ENCODE peak calls at places on chromosomes 3 and 15, in four cellular contexts. W, J, A and H are unnamed samples.

GRCh38 chr15:38367476-38367875 is 86.5 kb upstream of the FAM98B start:
- DNase-seq in J (no peak), W (no peak), A (no peak), H (no peak)

GRCh38 chr3:73503781-73504180 is 121.0 kb downstream of the PDZRN3 start:
- DNase-seq in A (no peak), W (no peak), J (no peak), H (no peak)

GRCh38 chr15:63076136-63077005 is 33.8 kb downstream of the TPM1 start:
- DNase-seq in A (no peak), W (no peak), J (no peak), H (peak)

GRCh38 chr15:82262422-82263026 is at the start of the genes EFL1 and SAXO2:
- DNase-seq in A (peak), W (peak), J (peak), H (peak)

GRCh38 chr3:188947401-188947982 is 224.3 kb upstream of the TPRG1 start:
- DNase-seq in A (no peak), W (no peak), J (peak), H (peak)

GRCh38 chr15:48861813-48862431 is 16.0 kb upstream of the EID1 start:
- DNase-seq in J (peak), A (no peak), W (peak), H (peak)

GRCh38 chr15:72184165-72184811 is 13.3 kb downstream of the GRAMD2A start:
- DNase-seq in J (no peak), A (no peak), W (peak), H (peak)

GRCh38 chr15:71336671-71337070 is 221.4 kb downstream of the THSD4 start:
- DNase-seq in W (no peak), J (no peak), A (no peak), H (no peak)

GRCh38 chr15:73564255-73564654 is 68.9 kb downstream of the NPTN start:
- DNase-seq in A (no peak), J (peak), W (no peak), H (no peak)

GRCh38 chr15:73873889-73874511 is 636 bp downstream of the TBC1D21 start:
- DNase-seq in A (no peak), J (peak), W (peak), H (no peak)

GRCh38 chr15:50261979-50262378 is 3.5 kb downstream of the HDC start:
- DNase-seq in W (no peak), J (peak), A (no peak), H (peak)

GRCh38 chr3:64134882-64135281 is 90.4 kb downstream of the PRICKLE2 start:
- DNase-seq in W (no peak), A (no peak), J (no peak), H (no peak)

GRCh38 chr3:40386213-40386612 is 771 bp upstream of the ENTPD3 start:
- DNase-seq in J (no peak), A (no peak), W (no peak), H (no peak)

GRCh38 chr3:40387895-40388254 is 891 bp downstream of the ENTPD3 start:
- DNase-seq in A (no peak), W (no peak), J (no peak), H (no peak)

GRCh38 chr3:40381904-40382616 is 4.9 kb upstream of the ENTPD3 start:
- DNase-seq in W (no peak), J (no peak), A (no peak), H (no peak)

GRCh38 chr3:40382617-40382979 is 4.4 kb upstream of the ENTPD3 start:
- DNase-seq in A (no peak), J (peak), W (peak), H (no peak)

GRCh38 chr3:40387001-40387894 is at the start of gene ENTPD3:
- DNase-seq in W (no peak), A (no peak), J (peak), H (peak)
- TF ChIP-seq NR2C2 in W (no peak), A (no peak), J (no peak), H (no peak)

GRCh38 chr3:197376020-197376419 is 77.6 kb upstream of the DLG1 start:
- DNase-seq in A (no peak), J (no peak), W (no peak), H (no peak)

GRCh38 chr3:197376735-197377555 is 78.5 kb upstream of the DLG1 start:
- DNase-seq in W (no peak), J (no peak), A (no peak), H (no peak)

GRCh38 chr3:197380786-197381185 is 82.4 kb upstream of the DLG1 start:
- DNase-seq in J (no peak), A (no peak), W (no peak), H (no peak)

GRCh38 chr3:197378987-197379718 is 80.7 kb upstream of the DLG1 start:
- DNase-seq in W (no peak), A (no peak), J (no peak), H (no peak)

DNA sequence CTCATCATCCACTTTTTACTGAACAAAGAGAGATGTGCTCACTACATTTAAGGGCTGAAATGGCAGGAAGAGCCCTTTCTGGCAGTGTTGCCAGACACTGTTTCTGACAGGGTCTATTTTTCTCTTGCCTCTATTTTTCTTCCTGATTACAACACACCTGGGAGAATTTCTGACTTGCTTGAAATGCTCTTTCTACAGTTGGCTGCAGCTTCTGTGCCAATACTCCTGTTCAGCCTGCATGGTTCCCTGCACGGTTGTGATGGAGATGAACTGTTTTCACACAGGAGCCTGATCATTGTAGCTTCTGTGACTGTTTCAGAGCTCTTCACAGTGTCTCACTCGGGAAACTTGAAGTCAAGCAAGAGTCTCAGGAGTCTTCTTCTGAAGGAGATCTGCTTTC is 83.0 kb upstream of the DLG1 start:
- DNase-seq in W (no peak), A (no peak), J (no peak), H (no peak)
- TF ChIP-seq ETV6 in W (no peak), A (no peak), J (no peak), H (no peak)

GRCh38 chr3:42061042-42061710 is 30.0 kb upstream of the TRAK1 start:
- DNase-seq in A (no peak), W (no peak), J (no peak), H (no peak)

GRCh38 chr3:42066516-42067181 is 24.5 kb upstream of the TRAK1 start:
- DNase-seq in W (peak), A (no peak), J (no peak), H (peak)

GRCh38 chr3:42061711-42062408 is 29.3 kb upstream of the TRAK1 start:
- DNase-seq in W (no peak), A (no peak), J (no peak), H (peak)

GRCh38 chr3:42067324-42067723 is 23.8 kb upstream of the TRAK1 start:
- DNase-seq in A (peak), J (no peak), W (no peak), H (no peak)

DNA sequence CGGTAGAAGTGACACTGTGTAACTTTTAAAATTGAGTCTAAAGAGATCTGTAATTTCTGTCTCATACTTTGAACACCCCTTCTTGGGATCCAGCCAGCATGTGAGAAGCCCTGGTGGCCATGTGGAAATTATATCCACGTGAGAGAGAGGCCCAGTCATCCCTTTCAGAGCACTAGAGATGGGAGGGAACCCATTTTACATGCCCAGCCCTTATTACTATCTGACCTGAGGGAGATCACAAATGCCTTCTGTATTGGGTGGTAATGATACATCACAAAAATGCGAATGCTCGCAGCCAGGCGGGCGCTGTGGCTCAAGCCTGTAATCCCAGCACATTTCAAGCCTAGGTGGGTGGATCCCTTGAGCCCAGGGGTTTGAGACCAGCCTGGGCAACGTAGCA is 27.3 kb upstream of the TRAK1 start:
- DNase-seq in W (no peak), J (no peak), A (no peak), H (no peak)
- TF ChIP-seq NR2C2 in W (no peak), J (no peak), A (no peak), H (no peak)

DNA sequence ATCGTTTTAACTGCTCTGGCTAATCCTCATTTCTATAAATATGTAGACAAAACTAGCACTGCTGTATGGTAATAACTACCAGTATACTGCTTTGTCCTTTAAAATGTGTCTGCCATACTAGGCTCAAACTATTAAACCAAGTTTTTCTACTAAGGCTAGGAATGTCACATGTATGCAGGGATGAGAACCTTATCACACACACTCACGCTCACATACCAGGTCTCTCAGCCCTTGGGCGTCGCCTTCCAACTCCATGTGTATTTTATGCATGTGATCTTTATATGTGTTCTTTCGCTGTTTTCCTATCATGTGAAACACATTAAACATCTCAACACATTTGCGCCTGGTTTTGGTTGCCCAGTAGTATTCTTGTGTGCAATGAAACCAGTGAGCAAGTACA is 32.6 kb downstream of the ATP2C1 start:
- DNase-seq in W (no peak), J (peak), A (no peak), H (no peak)
- TF ChIP-seq ETV6 in W (no peak), J (no peak), A (no peak), H (no peak)

GRCh38 chr15:95278532-95279265 is 1047.3 kb downstream of the MCTP2 start:
- DNase-seq in W (no peak), J (no peak), A (no peak), H (no peak)
- TF ChIP-seq NR2C2 in W (no peak), J (no peak), A (no peak), H (no peak)

GRCh38 chr3:53824795-53825194 is 21.4 kb downstream of the CHDH start:
- DNase-seq in W (no peak), J (no peak), A (no peak), H (no peak)

GRCh38 chr3:53823956-53824320 is 22.3 kb downstream of the CHDH start:
- DNase-seq in J (no peak), W (no peak), A (no peak), H (no peak)

GRCh38 chr3:53821631-53822068 is 24.6 kb downstream of the CHDH start:
- DNase-seq in A (no peak), J (no peak), W (no peak), H (no peak)

GRCh38 chr3:53822331-53822741 is 23.9 kb downstream of the CHDH start:
- DNase-seq in J (no peak), W (no peak), A (no peak), H (no peak)

DNA sequence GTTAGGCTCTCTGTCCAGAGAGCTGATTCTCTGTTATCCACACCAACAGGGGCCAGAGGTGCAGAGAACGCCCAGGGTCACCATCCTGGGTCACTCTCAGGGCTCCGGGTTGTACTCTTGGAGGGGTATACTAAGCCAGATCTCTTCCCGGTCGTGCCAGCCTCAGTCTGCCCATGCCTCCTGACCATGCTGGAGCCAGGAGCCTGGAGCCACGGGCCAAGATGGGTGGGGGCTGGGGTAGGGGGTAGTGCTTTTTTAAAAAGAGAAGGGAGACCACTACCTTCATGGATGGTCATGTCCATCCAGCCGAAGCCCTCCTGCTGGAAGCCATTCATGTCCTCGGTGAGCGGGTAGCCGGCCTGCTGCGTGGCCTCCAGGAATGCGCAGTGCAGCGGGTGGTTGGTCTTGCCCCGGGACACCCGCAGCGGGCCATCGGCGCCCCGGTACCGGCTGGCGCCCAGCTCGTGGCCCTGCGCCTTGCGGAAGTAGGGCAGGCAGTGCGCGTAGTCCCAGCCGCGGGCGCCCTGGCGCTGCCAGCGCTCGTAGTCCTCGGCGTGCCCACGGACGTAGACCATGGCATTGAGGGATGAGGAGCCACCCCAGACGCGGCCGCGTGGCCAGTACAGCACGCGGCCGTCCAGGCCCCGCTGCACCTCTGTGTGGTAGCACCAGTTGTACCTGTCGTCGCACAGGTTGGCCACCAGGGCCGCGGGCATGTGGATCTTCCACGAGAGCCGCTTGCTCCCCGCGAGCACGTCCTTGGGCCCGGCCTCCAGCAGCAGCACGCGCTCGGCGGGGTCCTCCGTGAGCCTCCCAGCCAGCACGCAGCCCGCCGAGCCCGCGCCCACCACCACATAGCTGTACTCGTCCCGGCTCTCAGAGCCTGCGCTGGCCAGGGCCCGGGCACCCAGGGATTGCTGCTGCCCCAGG is 22.9 kb downstream of the CHDH start:
- DNase-seq in A (no peak), W (no peak), J (no peak), H (peak)
- TF ChIP-seq ETV6 in A (no peak), W (no peak), J (no peak), H (no peak)

DNA sequence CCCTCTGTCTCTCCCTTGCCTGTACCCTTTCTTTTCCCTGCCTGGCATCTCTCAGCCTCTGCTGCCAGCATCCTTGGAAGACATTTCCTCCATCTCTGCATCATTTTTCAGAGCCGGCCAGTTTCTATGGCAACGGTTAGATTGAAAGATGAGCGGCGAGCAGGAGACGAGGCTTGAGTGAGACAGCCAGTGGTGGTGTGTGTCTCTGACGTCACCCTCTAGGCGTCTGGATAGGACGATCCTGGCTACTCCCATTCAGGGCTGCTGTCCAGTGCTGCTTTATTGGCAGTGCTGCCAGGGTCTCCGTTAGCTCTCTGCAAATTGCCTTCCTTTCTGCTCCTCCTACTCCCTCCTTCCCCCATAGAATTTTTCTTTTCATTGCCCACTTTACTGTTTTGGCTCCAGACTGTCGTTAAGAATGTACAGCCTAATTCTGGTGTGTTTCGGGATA is 57.9 kb downstream of the TRAK1 start:
- DNase-seq in W (no peak), J (peak), A (no peak), H (peak)
- TF ChIP-seq NR2C2 in W (no peak), J (no peak), A (no peak), H (no peak)

DNA sequence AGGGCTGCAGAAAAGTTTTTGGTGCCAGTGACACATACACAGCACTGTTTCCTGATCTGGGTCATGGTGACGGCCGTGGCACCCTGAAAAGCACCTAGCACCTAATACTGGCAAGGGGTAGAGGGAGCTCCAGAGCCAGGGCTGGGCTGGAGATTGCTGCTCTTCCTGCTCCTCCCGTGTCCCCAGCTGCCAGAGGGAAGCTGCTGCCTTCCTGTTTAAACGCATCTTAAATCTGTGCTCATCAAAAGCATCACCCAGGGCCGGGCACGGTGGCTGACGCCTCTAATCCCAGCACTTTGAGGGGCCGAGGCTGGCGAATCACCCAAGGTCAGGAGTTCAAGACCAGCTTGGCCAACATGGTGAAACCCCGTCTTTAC is 156.7 kb upstream of the MEF2A start:
- DNase-seq in W (peak), A (no peak), J (no peak), H (peak)
- TF ChIP-seq ETV6 in W (no peak), A (no peak), J (no peak), H (no peak)

DNA sequence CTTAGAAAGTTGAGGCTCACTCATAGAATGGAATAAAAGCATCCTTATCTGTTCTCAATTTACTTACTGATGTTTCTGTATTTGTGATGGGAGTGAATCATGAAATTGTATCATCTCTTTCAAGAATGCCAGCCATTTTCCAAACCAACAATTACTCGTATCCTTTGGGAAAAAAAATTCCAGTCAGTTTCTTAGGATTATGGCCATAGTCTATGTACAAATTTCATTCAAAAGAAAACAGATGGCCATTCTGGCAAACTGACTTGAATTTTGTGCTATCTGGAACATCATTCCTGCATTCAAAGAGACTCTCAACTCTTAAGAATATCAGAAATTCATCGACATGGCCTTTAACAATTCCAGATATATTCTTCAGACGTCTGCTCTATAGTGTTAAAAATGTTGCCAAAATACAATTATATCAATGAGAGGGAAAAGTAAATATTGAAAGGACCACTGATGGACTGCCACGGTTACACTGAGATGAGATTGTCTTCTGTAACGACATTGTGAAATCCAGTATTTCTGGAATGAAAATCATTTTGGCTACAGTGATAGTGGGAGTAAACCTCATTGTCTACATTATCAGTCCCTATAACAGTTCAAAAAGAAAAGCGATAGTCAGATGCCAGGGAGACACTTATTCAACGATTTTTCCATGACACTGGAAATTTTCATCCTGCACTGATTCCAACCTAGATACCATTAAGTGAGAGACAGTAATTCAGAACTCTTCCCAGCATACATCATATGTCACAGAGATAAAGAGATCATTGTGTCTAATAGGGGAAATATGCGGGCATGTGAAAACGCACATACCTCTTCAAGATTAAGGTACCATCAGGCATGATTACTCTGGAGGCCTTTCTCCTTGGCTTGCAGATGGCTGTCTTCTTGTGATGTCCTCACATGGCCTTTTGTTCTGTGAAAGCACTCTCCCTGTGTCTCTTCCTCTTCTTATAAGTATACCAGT is 953.8 kb upstream of the ALCAM start:
- DNase-seq in A (no peak), W (no peak), J (no peak), H (no peak)
- TF ChIP-seq NR2C2 in A (no peak), W (no peak), J (no peak), H (no peak)

GRCh38 chr3:126261037-126261436 is 80.7 kb upstream of the ALDH1L1 start:
- DNase-seq in A (no peak), W (peak), J (peak), H (no peak)
- TF ChIP-seq ETV6 in A (no peak), W (peak), J (no peak), H (no peak)